ENCODE peak calls at places on chromosomes 6 and 20, in five cellular contexts. H is uterus; V is lower lobe of right lung; B is CD8-positive, alpha-beta memory T cell; X is upper lobe of left lung. Z is an unnamed sample.

GRCh38 chr20:2300420-2300819 is 4.6 kb downstream of the TGM3 start:
- DNase-seq in X (peak; percentile 61), B (no peak), V (no peak), H (no peak), Z (no peak)

GRCh38 chr6:108361312-108361932 is 66.6 kb downstream of the AFG1L start:
- DNase-seq in X (no peak), H (no peak), B (no peak), V (no peak), Z (no peak)

GRCh38 chr6:104229057-104229456 is 630.7 kb downstream of the HACE1 start:
- DNase-seq in X (no peak), B (no peak), H (no peak), V (no peak), Z (no peak)

GRCh38 chr6:149636116-149636515 is 12.4 kb downstream of the KATNA1 start:
- DNase-seq in V (no peak), X (no peak), H (no peak), B (no peak), Z (no peak)

GRCh38 chr6:18477301-18477941 is 90.3 kb downstream of the RNF144B start:
- DNase-seq in B (no peak), X (no peak), H (no peak), V (no peak), Z (no peak)

GRCh38 chr6:2790588-2790987 is 25.4 kb downstream of the WRNIP1 start:
- DNase-seq in H (no peak), B (no peak), V (no peak), X (no peak), Z (no peak)

GRCh38 chr6:101417899-101418298 is 24.4 kb downstream of the GRIK2 start:
- DNase-seq in B (no peak), H (no peak), V (no peak), X (no peak), Z (no peak)

GRCh38 chr20:51923611-51924010 is 121.3 kb upstream of the SALL4 start:
- DNase-seq in X (no peak), H (no peak), V (no peak), B (no peak), Z (no peak)

GRCh38 chr6:15357832-15358231 is 112.0 kb downstream of the JARID2 start:
- DNase-seq in B (no peak), V (no peak), H (no peak), X (no peak), Z (no peak)

GRCh38 chr6:24640166-24640565 is 5.8 kb downstream of the KIAA0319 start:
- DNase-seq in X (no peak), B (no peak), H (no peak), V (no peak), Z (no peak)

GRCh38 chr20:10654630-10655029 is 19.2 kb downstream of the JAG1 start:
- DNase-seq in V (no peak), H (no peak), B (no peak), X (no peak), Z (no peak)

GRCh38 chr6:167293088-167293589 is 2.0 kb downstream of the UNC93A start:
- DNase-seq in V (no peak), H (no peak), B (no peak), X (no peak), Z (no peak)

GRCh38 chr6:22250486-22250885 is 46.4 kb downstream of the PRL start:
- DNase-seq in H (no peak), V (no peak), X (no peak), B (no peak), Z (no peak)

GRCh38 chr6:31453259-31453658 is 44.7 kb upstream of the MICB start:
- DNase-seq in B (no peak), H (no peak), X (no peak), V (no peak), Z (no peak)

GRCh38 chr20:48025061-48025515 is 239.8 kb upstream of the SULF2 start:
- DNase-seq in B (no peak), X (no peak), V (no peak), H (peak; percentile 78), Z (no peak)

GRCh38 chr6:168265394-168265793 is 54.2 kb downstream of the DACT2 start:
- DNase-seq in H (no peak), X (no peak), V (no peak), B (no peak), Z (no peak)

GRCh38 chr6:134315974-134316391 is 1.9 kb downstream of the SGK1 start:
- DNase-seq in V (no peak), H (no peak), B (no peak), X (no peak), Z (no peak)

GRCh38 chr6:38713812-38714211 is 1.3 kb upstream of the DNAH8 start:
- DNase-seq in V (no peak), H (no peak), X (peak; percentile 28), B (no peak), Z (peak; percentile 40)

GRCh38 chr20:40160151-40160550 is 528.9 kb downstream of the MAFB start:
- DNase-seq in V (peak; percentile 52), B (no peak), H (peak; percentile 26), X (peak; percentile 59), Z (no peak)

GRCh38 chr6:9540534-9541126 is 874.2 kb downstream of the TFAP2A start:
- DNase-seq in H (no peak), B (no peak), V (no peak), X (no peak), Z (no peak)

GRCh38 chr20:54668271-54669053 is 193.1 kb downstream of the DOK5 start:
- DNase-seq in H (no peak), X (no peak), V (no peak), B (no peak), Z (no peak)

GRCh38 chr20:46054606-46055005 is 25.6 kb downstream of the SLC12A5 start:
- DNase-seq in X (no peak), B (no peak), V (no peak), H (no peak), Z (no peak)

GRCh38 chr6:41894366-41895299 is 542 bp downstream of the USP49 start:
- DNase-seq in V (no peak), H (no peak), B (no peak), X (no peak), Z (no peak)

GRCh38 chr6:80151641-80152040 is 45.2 kb downstream of the BCKDHB start:
- DNase-seq in V (no peak), B (no peak), H (no peak), X (no peak), Z (no peak)